ENCODE peak calls at places on chromosome 6, in eight cellular contexts. I, N, L, X, G, B, A and H are unnamed samples.

GRCh38 chr6:137258170-137258569 is 39.0 kb upstream of the IFNGR1 start:
- DNase-seq in L (no peak), B (no peak), A (no peak), X (no peak), G (no peak), N (no peak), I (peak; percentile 68), H (no peak)

GRCh38 chr6:93581371-93581770 is 162.0 kb upstream of the EPHA7 start:
- DNase-seq in I (no peak), N (no peak), B (no peak), G (no peak), X (no peak), L (no peak), A (no peak), H (no peak)

GRCh38 chr6:43942011-43942442 is 172.0 kb downstream of the VEGFA start:
- DNase-seq in L (no peak), A (no peak), X (peak; percentile 98), B (no peak), N (no peak), I (no peak), G (no peak), H (no peak)

GRCh38 chr6:77620290-77620882 is 32.5 kb upstream of the MEI4 start:
- DNase-seq in X (peak; percentile 20), I (no peak), L (no peak), B (peak; percentile 28), A (no peak), N (peak; percentile 11), G (no peak), H (no peak)

GRCh38 chr6:156807795-156808194 is 30.6 kb downstream of the ARID1B start:
- DNase-seq in L (no peak), A (no peak), G (no peak), B (no peak), N (no peak), X (no peak), I (no peak), H (no peak)

GRCh38 chr6:33113720-33114119 is 37.9 kb downstream of the HLA-DPB1 start:
- DNase-seq in I (no peak), G (no peak), L (no peak), X (no peak), N (no peak), A (no peak), B (no peak), H (no peak)

GRCh38 chr6:95294047-95294446 is 283.3 kb upstream of the MANEA start:
- DNase-seq in L (no peak), G (no peak), I (no peak), X (no peak), A (no peak), N (no peak), B (no peak), H (no peak)

GRCh38 chr6:87074051-87074711 is 20.7 kb downstream of the CGA start:
- DNase-seq in G (no peak), L (no peak), X (no peak), B (no peak), I (no peak), N (no peak), A (no peak), H (no peak)

GRCh38 chr6:32952817-32953739 is at the start of gene HLA-DMA:
- DNase-seq in N (no peak), A (peak; percentile 92), I (peak; percentile 86), G (peak; percentile 89), B (peak; percentile 79), L (peak; percentile 96), X (peak; percentile 52), H (peak; percentile 83)

GRCh38 chr6:32684246-32684645 is 17.8 kb upstream of the HLA-DQB1 start:
- DNase-seq in N (no peak), I (no peak), X (no peak), L (no peak), B (no peak), A (no peak), G (no peak), H (no peak)

GRCh38 chr6:40308533-40309306 is 278.4 kb downstream of the LRFN2 start:
- DNase-seq in L (peak; percentile 26), N (peak; percentile 40), A (peak; percentile 55), I (no peak), X (peak; percentile 84), G (peak; percentile 67), B (peak; percentile 85), H (no peak)

GRCh38 chr6:3285732-3286131 is 27.0 kb downstream of the PSMG4 start:
- DNase-seq in X (no peak), L (no peak), G (no peak), N (no peak), A (no peak), B (no peak), I (no peak), H (no peak)

GRCh38 chr6:54366647-54367327 is 58.5 kb downstream of the TINAG start:
- DNase-seq in X (no peak), L (peak; percentile 56), I (no peak), G (no peak), B (no peak), N (no peak), A (no peak), H (no peak)

GRCh38 chr6:142112451-142113061 is 20.2 kb upstream of the GJE1 start:
- DNase-seq in I (no peak), A (peak; percentile 59), X (peak; percentile 80), N (peak; percentile 50), L (peak; percentile 77), B (peak; percentile 89), G (peak; percentile 8), H (peak; percentile 53)

GRCh38 chr6:137631323-137631722 is 137.1 kb upstream of the OLIG3 start:
- DNase-seq in A (no peak), X (no peak), L (no peak), G (no peak), N (no peak), B (peak; percentile 2), I (no peak), H (no peak)

GRCh38 chr6:105483492-105483891 is 80.6 kb upstream of the PREP start:
- DNase-seq in G (no peak), B (no peak), N (no peak), A (no peak), L (peak; percentile 79), X (no peak), I (no peak), H (no peak)

GRCh38 chr6:11202513-11203305 is 29.8 kb downstream of the NEDD9 start:
- DNase-seq in B (no peak), A (no peak), L (peak; percentile 41), G (no peak), N (peak; percentile 15), X (no peak), I (no peak), H (peak; percentile 21)

GRCh38 chr6:3023663-3024483 is 24.2 kb downstream of the NQO2 start:
- DNase-seq in B (peak; percentile 9), A (peak; percentile 95), N (peak; percentile 42), I (peak; percentile 97), X (peak; percentile 92), G (peak; percentile 83), L (peak; percentile 86), H (peak; percentile 79)

GRCh38 chr6:129615496-129615895 is 94.5 kb downstream of the ARHGAP18 start:
- DNase-seq in N (no peak), G (no peak), L (no peak), X (no peak), A (no peak), B (no peak), I (no peak), H (no peak)

GRCh38 chr6:125254321-125254720 is 47.4 kb downstream of the HDDC2 start:
- DNase-seq in X (no peak), I (no peak), N (no peak), B (no peak), G (no peak), L (no peak), A (no peak), H (no peak)

GRCh38 chr6:53898026-53898795 is 103.4 kb downstream of the LRRC1 start:
- DNase-seq in A (no peak), B (no peak), G (no peak), L (peak; percentile 84), X (no peak), N (no peak), I (no peak), H (no peak)

GRCh38 chr6:39100358-39100757 is 14.6 kb downstream of the SAYSD1 start:
- DNase-seq in X (no peak), A (no peak), L (no peak), B (no peak), G (no peak), I (no peak), N (no peak), H (no peak)

GRCh38 chr6:41638801-41639555 is 710 bp downstream of the MDFI start:
- DNase-seq in L (no peak), A (no peak), N (no peak), X (no peak), B (peak; percentile 62), G (no peak), I (no peak), H (no peak)
- H3K4me3 ChIP-seq in L (no peak overlapping the region), A (peak overlapping the region; percentile 41), N (peak overlapping the region; percentile 80), X (peak overlapping the region; percentile 60), B (peak overlapping the region; percentile 81), G (no peak overlapping the region), I (peak overlapping the region; percentile 44), H (no peak overlapping the region)

GRCh38 chr6:30897882-30898281 is 10.1 kb upstream of the GTF2H4 start:
- DNase-seq in X (no peak), I (no peak), A (no peak), N (no peak), B (no peak), L (no peak), G (no peak), H (no peak)
- H3K36me3 ChIP-seq in X (no peaks in the 10 kb centered on the region), I (no peaks in the 10 kb centered on the region), A (peaks cover 46% of the 10 kb centered on the region), N (peaks cover 73% of the 10 kb centered on the region), B (peaks cover 29% of the 10 kb centered on the region), L (peaks cover 59% of the 10 kb centered on the region), G (peaks cover 28% of the 10 kb centered on the region), H (no peaks in the 10 kb centered on the region)

DNA sequence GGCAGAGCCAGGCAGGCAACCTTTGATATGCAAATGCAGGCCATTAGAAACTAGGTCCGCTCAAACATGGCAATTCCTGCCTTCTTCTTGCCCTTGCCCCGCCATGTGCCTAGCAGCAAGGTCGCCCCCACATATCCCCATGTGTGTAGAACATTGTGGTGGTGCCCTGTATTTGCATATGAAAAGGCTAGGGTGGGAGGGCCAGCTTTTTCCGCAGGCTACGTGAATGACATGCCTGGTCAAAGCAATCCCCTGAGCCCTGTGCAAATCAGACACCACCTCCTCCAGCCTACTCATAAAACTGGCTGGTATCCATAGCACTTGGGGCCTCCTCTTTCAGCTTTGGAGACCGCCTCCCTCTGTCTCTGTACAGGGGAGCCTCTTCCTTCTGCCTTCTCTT is 31.6 kb downstream of the GSTA2 start:
- DNase-seq in X (no peak), G (no peak), N (peak; percentile 15), B (no peak), L (no peak), A (no peak), I (no peak), H (no peak)
- H3K4me3 ChIP-seq in X (no peak overlapping the region), G (no peak overlapping the region), N (no peak overlapping the region), B (no peak overlapping the region), L (no peak overlapping the region), A (no peak overlapping the region), I (no peak overlapping the region), H (no peak overlapping the region)

GRCh38 chr6:131655951-131656350 is 18.8 kb downstream of the ENPP3 start:
- DNase-seq in X (no peak), G (no peak), N (no peak), L (no peak), I (no peak), B (no peak), A (no peak), H (no peak)
- H3K36me3 ChIP-seq in X (no peaks in the 10 kb centered on the region), G (no peaks in the 10 kb centered on the region), N (no peaks in the 10 kb centered on the region), L (no peaks in the 10 kb centered on the region), I (no peaks in the 10 kb centered on the region), B (no peaks in the 10 kb centered on the region), A (no peaks in the 10 kb centered on the region), H (no peaks in the 10 kb centered on the region)

GRCh38 chr6:166621114-166621540 is 5.9 kb downstream of the RPS6KA2 start:
- DNase-seq in X (no peak), B (no peak), A (no peak), N (no peak), I (no peak), L (no peak), G (no peak), H (no peak)
- H3K4me3 ChIP-seq in X (peak overlapping the region; percentile 4), B (no peak overlapping the region), A (no peak overlapping the region), N (no peak overlapping the region), I (no peak overlapping the region), L (no peak overlapping the region), G (no peak overlapping the region), H (no peak overlapping the region)